ENCODE peak calls at places on chromosomes 1 and 21, in four cellular contexts. X, O, D and W are unnamed samples. For H3K9me3, the result is how much of the 10 kb centered on the place peaks cover.

GRCh38 chr1:21217812-21218596 is 41.3 kb upstream of the EIF4G3 start:
- DNase-seq in X (peak), O (peak), D (no peak), W (peak)

GRCh38 chr1:162772571-162773154 is 17.8 kb upstream of the HSD17B7 start:
- DNase-seq in X (peak), O (no peak), D (no peak), W (peak)

GRCh38 chr1:168372307-168372706 is 91.6 kb downstream of the TBX19 start:
- DNase-seq in X (no peak), O (no peak), D (no peak), W (no peak)

GRCh38 chr21:36542312-36543101 is 62.6 kb upstream of the CLDN14 start:
- DNase-seq in X (no peak), O (peak), D (no peak), W (no peak)

GRCh38 chr1:76759950-76760349 is 107.3 kb upstream of the ST6GALNAC5 start:
- DNase-seq in X (no peak), O (no peak), D (peak), W (peak)

GRCh38 chr1:102045752-102046151 is 49.0 kb upstream of the OLFM3 start:
- DNase-seq in X (peak), O (no peak), D (no peak), W (no peak)

GRCh38 chr1:63619558-63619957 is 26.3 kb downstream of the PGM1 start:
- DNase-seq in X (no peak), O (no peak), D (no peak), W (no peak)

GRCh38 chr1:102550729-102551384 is 554.1 kb upstream of the OLFM3 start:
- DNase-seq in X (peak), O (peak), D (no peak), W (no peak)

GRCh38 chr1:60169206-60169605 is 95.6 kb upstream of the C1orf87 start:
- DNase-seq in X (no peak), O (no peak), D (peak), W (peak)

GRCh38 chr1:42777860-42778259 is 6.9 kb upstream of the TMEM269 start:
- DNase-seq in X (peak), O (peak), D (no peak), W (no peak)

GRCh38 chr1:119782541-119783338 is 14.0 kb upstream of the HMGCS2 start:
- DNase-seq in X (peak), O (no peak), D (no peak), W (no peak)

GRCh38 chr1:37123266-37123665 is 89.0 kb upstream of the GRIK3 start:
- DNase-seq in X (peak), O (peak), D (no peak), W (no peak)

GRCh38 chr1:39195166-39196111 is 9.1 kb upstream of the MACF1 start:
- DNase-seq in X (peak), O (no peak), D (peak), W (peak)

GRCh38 chr1:109193653-109194590 is 19.8 kb upstream of the SARS1 start:
- DNase-seq in X (peak), O (peak), D (no peak), W (no peak)

GRCh38 chr1:84973493-84974334 is 23.2 kb downstream of the MCOLN2 start:
- DNase-seq in X (no peak), O (no peak), D (no peak), W (peak)

GRCh38 chr1:204348197-204348596 is 11.5 kb downstream of the PLEKHA6 start:
- DNase-seq in X (no peak), O (no peak), D (no peak), W (no peak)

GRCh38 chr1:1173061-1173792 is 453 bp upstream of the TTLL10 start:
- DNase-seq in X (no peak), O (peak), D (no peak), W (no peak)

GRCh38 chr1:2784854-2785630 is 16.5 kb downstream of the TTC34 start:
- DNase-seq in X (no peak), O (no peak), D (no peak), W (no peak)

GRCh38 chr21:46424062-46424591 is 34.6 kb upstream of the DIP2A start:
- DNase-seq in X (no peak), O (no peak), D (no peak), W (no peak)

GRCh38 chr1:169595764-169596711 is 9.8 kb upstream of the F5 start:
- DNase-seq in X (peak), O (peak), D (peak), W (peak)

GRCh38 chr1:2053217-2053616 is 3.0 kb downstream of the PRKCZ start:
- DNase-seq in X (no peak), O (no peak), D (no peak), W (no peak)

GRCh38 chr1:107140703-107141490 is at the start of gene NTNG1:
- DNase-seq in X (peak), O (peak), D (no peak), W (peak)

GRCh38 chr1:26829214-26829911 is 2.9 kb downstream of the ZDHHC18 start:
- DNase-seq in X (no peak), O (peak), D (no peak), W (no peak)

GRCh38 chr1:165354739-165355138 is 1.8 kb downstream of the LMX1A start:
- DNase-seq in X (no peak), O (peak), D (no peak), W (no peak)

GRCh38 chr1:165352442-165353293 is 3.8 kb downstream of the LMX1A start:
- DNase-seq in X (no peak), O (peak), D (no peak), W (no peak)

GRCh38 chr1:165352109-165352441 is 4.4 kb downstream of the LMX1A start:
- DNase-seq in X (no peak), O (peak), D (no peak), W (no peak)

GRCh38 chr1:165355221-165355976 is 1.1 kb downstream of the LMX1A start:
- DNase-seq in X (no peak), O (peak), D (no peak), W (no peak)

DNA sequence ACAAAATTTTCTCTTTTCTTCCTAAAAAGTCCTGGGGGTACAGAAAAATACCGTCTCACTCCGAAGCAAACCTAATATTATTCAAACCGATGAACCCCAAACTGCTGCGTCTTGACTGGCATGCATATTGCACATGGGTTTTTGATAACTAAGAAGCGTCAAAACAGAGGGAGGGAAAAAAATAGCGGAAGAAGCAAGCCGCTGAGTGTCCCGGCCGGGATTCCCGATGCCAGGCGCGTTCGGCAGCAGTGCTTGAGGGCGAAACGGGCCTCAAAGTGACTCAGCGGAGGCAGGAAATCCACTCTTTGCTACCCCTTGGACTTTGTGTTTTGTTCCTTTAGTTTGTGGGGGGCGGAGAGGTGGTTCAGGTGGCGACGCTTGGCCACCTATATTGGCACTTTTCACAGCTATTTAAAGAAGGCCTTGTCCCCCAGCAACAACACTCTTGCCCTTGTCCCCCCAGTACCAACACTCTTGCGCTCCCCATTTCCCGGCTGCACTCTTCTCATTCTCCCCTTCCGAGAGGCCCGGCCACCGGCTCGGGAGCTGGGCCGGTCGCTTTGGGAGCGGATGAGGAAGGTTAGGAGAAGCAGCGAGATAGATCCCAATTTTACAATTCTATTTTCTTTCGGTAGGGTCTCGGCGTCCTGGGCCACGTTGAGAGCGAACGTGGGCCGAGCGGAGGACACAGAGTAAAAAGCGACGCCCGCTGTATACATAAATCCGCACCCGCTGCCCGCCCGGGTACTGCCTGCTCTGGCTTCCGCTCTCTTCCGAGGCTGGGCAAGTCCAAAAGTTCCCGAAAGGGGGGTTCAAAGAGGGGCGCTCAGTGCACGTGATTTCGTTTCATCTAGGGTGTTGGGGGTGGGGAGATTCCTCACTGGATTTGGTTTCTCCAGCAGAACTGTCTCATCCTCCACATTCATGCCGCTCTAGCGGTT is 2.5 kb downstream of the LMX1A start:
- DNase-seq in X (no peak), O (peak), D (no peak), W (no peak)
- TF ChIP-seq EZH2 in X (no peak), O (peak), D (peak), W (no peak)

DNA sequence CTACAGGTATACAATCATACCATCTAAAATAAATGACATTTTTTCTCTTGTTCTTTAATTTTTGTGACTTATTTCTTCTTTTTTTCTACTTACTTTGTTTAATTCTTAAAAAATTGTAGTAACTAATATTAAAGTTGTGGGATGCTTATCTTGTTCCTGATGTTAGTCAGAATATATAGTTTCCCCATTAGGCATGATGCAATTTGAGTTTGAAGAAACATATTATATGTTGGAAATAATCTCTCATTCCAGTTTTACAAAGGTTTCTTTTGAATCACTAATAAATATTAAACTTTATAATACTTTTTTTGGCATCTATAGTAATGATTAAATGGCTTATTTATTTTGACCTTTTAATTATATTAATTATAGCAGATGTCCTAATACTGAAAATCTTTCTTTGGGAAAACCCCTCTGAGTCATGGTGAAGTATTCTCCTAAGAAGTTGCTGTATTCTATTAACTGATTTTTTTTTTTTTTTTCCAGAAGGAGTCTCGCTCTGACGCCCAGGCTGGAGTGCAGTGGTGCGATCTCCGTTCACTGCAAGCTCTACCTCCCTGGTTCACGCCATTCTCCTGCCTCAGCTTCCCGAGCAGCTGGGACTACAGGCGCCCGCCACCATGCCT is 28.5 kb upstream of the PTGS2 start:
- DNase-seq in X (no peak), O (no peak), D (peak), W (peak)
- H3K9me3 ChIP-seq in X (under half), O (under half), D (under half), W (under half)

GRCh38 chr1:111195002-111195684 is 5.3 kb downstream of the DENND2D start:
- DNase-seq in X (no peak), O (no peak), D (no peak), W (no peak)
- H3K4me3 ChIP-seq in X (no peak), O (no peak), D (no peak), W (no peak)

GRCh38 chr21:34887729-34888568 is 161.2 kb downstream of the RUNX1 start:
- DNase-seq in X (peak), O (peak), D (peak), W (peak)
- TF ChIP-seq EZH2 in X (no peak), O (peak), D (no peak), W (no peak)

DNA sequence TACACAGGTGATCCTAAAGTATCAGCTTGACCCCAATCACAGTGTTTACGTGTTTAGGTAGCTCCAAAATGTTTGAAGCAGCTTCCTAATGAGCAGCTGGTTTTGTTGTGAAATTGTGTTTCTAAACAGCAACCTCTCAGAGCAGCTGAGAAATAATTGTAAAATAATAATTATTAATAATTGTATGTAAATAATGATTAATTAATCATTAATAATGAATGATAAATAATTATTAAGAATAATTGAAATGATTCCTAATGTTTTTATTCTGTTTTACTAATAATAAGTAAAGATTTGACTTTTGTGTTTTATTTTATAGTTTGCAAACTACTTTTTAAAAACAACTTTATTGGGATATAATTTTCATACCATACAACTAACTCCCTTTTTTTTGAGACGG is 182.2 kb downstream of the URB2 start:
- DNase-seq in X (no peak), O (no peak), D (no peak), W (no peak)
- H3K9me3 ChIP-seq in X (under half), O (under half), D (under half), W (under half)

GRCh38 chr1:18107671-18108312 is at the start of gene IGSF21:
- DNase-seq in X (no peak), O (peak), D (no peak), W (no peak)

GRCh38 chr1:18109756-18110597 is 2.4 kb downstream of the IGSF21 start:
- DNase-seq in X (no peak), O (peak), D (no peak), W (peak)

GRCh38 chr1:18109058-18109755 is 1.6 kb downstream of the IGSF21 start:
- DNase-seq in X (no peak), O (peak), D (no peak), W (no peak)

GRCh38 chr1:18110598-18110939 is 3.0 kb downstream of the IGSF21 start:
- DNase-seq in X (no peak), O (peak), D (no peak), W (no peak)

GRCh38 chr1:18108313-18109057 is 887 bp downstream of the IGSF21 start:
- DNase-seq in X (no peak), O (peak), D (no peak), W (no peak)
- H3K4me3 ChIP-seq in X (no peak), O (peak), D (no peak), W (no peak)